ENCODE peak calls at places on chromosomes 7 and 10, in four cellular contexts. One of them, this sample, is unnamed.
A peak's percentile ranks its signal among the peaks of the same experiment; 100 is the strongest.

GRCh38 chr7:22896917-22897316 is 74.3 kb upstream of the TOMM7 start:
- DNase-seq in K562: no peak
- DNase-seq in H1: no peak
- DNase-seq in SK-N-SH: no peak
- DNase-seq in this sample: peak; percentile 20

GRCh38 chr7:112665709-112666108 is 124.5 kb downstream of the TMEM168 start:
- DNase-seq in K562: no peak
- DNase-seq in H1: no peak
- DNase-seq in SK-N-SH: peak; percentile 17
- DNase-seq in this sample: peak; percentile 25

GRCh38 chr10:51215956-51216834 is 141.9 kb downstream of the PRKG1 start:
- DNase-seq in K562: no peak
- DNase-seq in H1: no peak
- DNase-seq in SK-N-SH: no peak
- DNase-seq in this sample: no peak

GRCh38 chr7:84904561-84904960 is 282.3 kb downstream of the SEMA3D start:
- DNase-seq in K562: no peak
- DNase-seq in H1: no peak
- DNase-seq in SK-N-SH: no peak
- DNase-seq in this sample: no peak

GRCh38 chr10:78605800-78606350 is 462.9 kb upstream of the ZMIZ1 start:
- DNase-seq in K562: no peak
- DNase-seq in H1: no peak
- DNase-seq in SK-N-SH: no peak
- DNase-seq in this sample: no peak

GRCh38 chr7:23600251-23600650 is 3.1 kb downstream of the CCDC126 start:
- DNase-seq in K562: no peak
- DNase-seq in H1: no peak
- DNase-seq in SK-N-SH: no peak
- DNase-seq in this sample: no peak

GRCh38 chr7:45086348-45087065 is 2.3 kb downstream of the NACAD start:
- DNase-seq in K562: no peak
- DNase-seq in H1: no peak
- DNase-seq in SK-N-SH: no peak
- DNase-seq in this sample: no peak

GRCh38 chr10:8532647-8533046 is 478.2 kb downstream of the GATA3 start:
- DNase-seq in K562: no peak
- DNase-seq in H1: no peak
- DNase-seq in SK-N-SH: no peak
- DNase-seq in this sample: no peak

GRCh38 chr7:72453436-72453835 is 41.3 kb upstream of the CALN1 start:
- DNase-seq in K562: no peak
- DNase-seq in H1: no peak
- DNase-seq in SK-N-SH: no peak
- DNase-seq in this sample: no peak

GRCh38 chr7:29835718-29836117 is 29.4 kb downstream of the WIPF3 start:
- DNase-seq in K562: no peak
- DNase-seq in H1: no peak
- DNase-seq in SK-N-SH: no peak
- DNase-seq in this sample: no peak

GRCh38 chr10:80454526-80455460 is 683 bp downstream of the TSPAN14 start:
- DNase-seq in K562: peak; percentile 59
- DNase-seq in H1: no peak
- DNase-seq in SK-N-SH: peak; percentile 79
- DNase-seq in this sample: peak; percentile 48

GRCh38 chr7:67713651-67714050 is 717.0 kb downstream of the TYW1 start:
- DNase-seq in K562: no peak
- DNase-seq in H1: no peak
- DNase-seq in SK-N-SH: no peak
- DNase-seq in this sample: no peak

GRCh38 chr7:110827287-110827855 is 263.6 kb upstream of the LRRN3 start:
- DNase-seq in K562: no peak
- DNase-seq in H1: no peak
- DNase-seq in SK-N-SH: no peak
- DNase-seq in this sample: no peak

DNA sequence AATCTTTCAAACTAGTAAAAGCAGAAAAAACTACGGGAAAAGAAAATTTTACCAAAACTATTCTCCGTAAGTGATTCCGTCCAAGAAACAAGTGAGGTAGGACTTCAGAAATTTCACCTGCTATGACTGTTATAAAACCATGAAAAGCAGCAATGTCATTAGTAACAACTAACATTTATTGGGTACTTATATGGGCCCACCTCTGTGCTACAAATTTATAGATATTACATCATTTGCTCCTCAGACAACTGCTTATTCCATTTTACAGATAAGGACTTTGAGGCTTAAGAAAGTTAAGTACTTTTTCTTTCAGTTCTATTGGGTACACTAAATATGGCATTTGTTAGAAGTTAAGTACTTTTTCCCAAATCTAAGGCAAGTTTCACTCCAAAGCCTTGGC is 36.3 kb downstream of the HACD1 start:
- DNase-seq in K562: no peak
- DNase-seq in H1: no peak
- DNase-seq in SK-N-SH: no peak
- DNase-seq in this sample: no peak
- TF ChIP-seq TEAD4 in K562: no peak
- TF ChIP-seq TEAD4 in H1: no peak
- TF ChIP-seq TEAD4 in SK-N-SH: no peak
- TF ChIP-seq TEAD4 in this sample: no peak

DNA sequence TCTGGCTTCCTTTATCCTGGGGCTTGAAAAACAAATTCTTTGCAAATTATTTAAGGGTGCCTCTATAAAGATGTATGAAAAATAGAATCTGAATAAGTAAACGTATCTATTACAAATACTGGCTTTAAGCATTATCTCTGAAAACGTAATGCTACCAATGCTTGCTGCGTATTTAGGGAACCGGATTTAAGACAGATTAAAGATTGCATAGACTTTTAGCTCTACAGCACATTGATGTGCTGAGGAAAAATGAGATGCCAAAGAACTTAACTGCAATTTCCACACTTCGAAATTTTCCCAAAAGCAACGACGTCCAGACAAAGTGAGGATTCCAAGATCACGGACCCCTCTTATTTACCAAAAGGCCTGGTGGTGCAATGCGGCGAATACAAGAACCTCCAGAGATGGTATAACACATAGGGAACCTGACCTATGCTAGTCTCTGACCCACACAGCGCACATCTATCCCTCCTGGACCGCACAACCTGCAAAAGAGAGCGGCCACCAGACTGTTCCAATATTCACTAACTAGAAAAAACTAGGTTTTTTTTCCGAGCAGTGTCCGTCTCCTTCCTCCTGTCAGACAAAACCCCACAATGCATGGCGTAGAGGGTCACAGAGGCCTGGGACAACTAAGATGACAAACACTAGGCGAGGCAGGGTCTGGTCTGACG is 34.3 kb upstream of the PHF14 start:
- DNase-seq in K562: peak; percentile 32
- DNase-seq in H1: no peak
- DNase-seq in SK-N-SH: no peak
- DNase-seq in this sample: no peak
- TF ChIP-seq TEAD4 in K562: no peak
- TF ChIP-seq TEAD4 in H1: no peak
- TF ChIP-seq TEAD4 in SK-N-SH: no peak
- TF ChIP-seq TEAD4 in this sample: no peak

GRCh38 chr7:3879337-3880054 is 578.4 kb downstream of the SDK1 start:
- DNase-seq in K562: no peak
- DNase-seq in H1: no peak
- DNase-seq in SK-N-SH: peak; percentile 69
- DNase-seq in this sample: no peak
- TF ChIP-seq TEAD4 in K562: peak; percentile 81
- TF ChIP-seq TEAD4 in H1: no peak
- TF ChIP-seq TEAD4 in SK-N-SH: no peak
- TF ChIP-seq TEAD4 in this sample: no peak

GRCh38 chr7:1819258-1819841 is 149.3 kb downstream of the ELFN1 start:
- DNase-seq in K562: no peak
- DNase-seq in H1: no peak
- DNase-seq in SK-N-SH: no peak
- DNase-seq in this sample: no peak
- TF ChIP-seq TEAD4 in K562: no peak
- TF ChIP-seq TEAD4 in H1: no peak
- TF ChIP-seq TEAD4 in SK-N-SH: no peak
- TF ChIP-seq TEAD4 in this sample: no peak

DNA sequence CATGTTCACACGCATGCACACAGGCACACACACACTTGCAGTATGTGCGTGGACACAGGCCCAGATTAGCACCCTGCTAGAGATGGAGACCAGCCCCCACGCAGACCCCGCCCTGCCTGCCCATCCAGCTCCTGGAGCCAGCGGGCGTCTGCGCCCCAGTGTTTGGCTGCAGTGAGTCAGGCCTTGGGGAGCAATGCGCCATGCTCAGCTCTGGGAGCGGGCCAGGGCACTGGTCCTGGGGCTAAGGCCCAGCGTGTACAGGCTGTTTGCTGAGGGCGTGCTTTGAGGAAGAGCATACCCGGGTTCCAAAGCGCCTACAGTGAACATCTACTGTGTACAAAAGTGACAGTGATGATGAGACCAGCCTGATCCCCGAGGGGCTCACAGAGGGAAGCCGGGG is 16.0 kb upstream of the ELFN1 start:
- DNase-seq in K562: no peak
- DNase-seq in H1: no peak
- DNase-seq in SK-N-SH: no peak
- DNase-seq in this sample: peak; percentile 8
- TF ChIP-seq TEAD4 in K562: no peak
- TF ChIP-seq TEAD4 in H1: no peak
- TF ChIP-seq TEAD4 in SK-N-SH: no peak
- TF ChIP-seq TEAD4 in this sample: no peak

GRCh38 chr7:75024922-75025321 is 48.7 kb downstream of the RCC1L start:
- DNase-seq in K562: no peak
- DNase-seq in H1: no peak
- DNase-seq in SK-N-SH: no peak
- DNase-seq in this sample: no peak
- TF ChIP-seq TEAD4 in K562: no peak
- TF ChIP-seq TEAD4 in H1: no peak
- TF ChIP-seq TEAD4 in SK-N-SH: no peak
- TF ChIP-seq TEAD4 in this sample: no peak

DNA sequence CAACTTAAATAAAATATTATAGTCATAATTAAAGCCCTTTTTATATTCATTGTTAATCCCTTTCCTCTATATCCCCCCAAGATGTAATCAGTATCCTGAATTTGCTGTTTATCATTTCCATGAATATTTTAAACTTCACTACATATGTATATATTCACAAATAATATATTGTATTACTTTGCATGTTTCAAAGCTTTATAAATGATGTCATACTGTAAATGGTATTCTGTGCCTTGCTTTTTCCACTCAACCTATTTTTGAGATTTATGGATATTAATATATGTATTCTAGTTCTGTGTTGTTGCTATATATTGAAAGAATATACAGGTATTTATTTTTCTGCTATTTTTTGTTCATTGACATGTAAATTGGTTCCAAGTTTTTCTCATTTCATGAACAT is 173.1 kb downstream of the CCDC71L start:
- DNase-seq in K562: no peak
- DNase-seq in H1: no peak
- DNase-seq in SK-N-SH: no peak
- DNase-seq in this sample: no peak
- TF ChIP-seq TEAD4 in K562: no peak
- TF ChIP-seq TEAD4 in H1: no peak
- TF ChIP-seq TEAD4 in SK-N-SH: no peak
- TF ChIP-seq TEAD4 in this sample: no peak

GRCh38 chr7:7970620-7971307 is 2.2 kb downstream of the GLCCI1 start:
- DNase-seq in K562: peak; percentile 16
- DNase-seq in H1: no peak
- DNase-seq in SK-N-SH: peak; percentile 46
- DNase-seq in this sample: no peak

GRCh38 chr7:7972927-7973594 is 4.5 kb downstream of the GLCCI1 start:
- DNase-seq in K562: no peak
- DNase-seq in H1: no peak
- DNase-seq in SK-N-SH: no peak
- DNase-seq in this sample: no peak

GRCh38 chr7:7971308-7972040 is 2.9 kb downstream of the GLCCI1 start:
- DNase-seq in K562: no peak
- DNase-seq in H1: no peak
- DNase-seq in SK-N-SH: no peak
- DNase-seq in this sample: no peak

GRCh38 chr7:7970113-7970619 is 1.6 kb downstream of the GLCCI1 start:
- DNase-seq in K562: no peak
- DNase-seq in H1: no peak
- DNase-seq in SK-N-SH: peak; percentile 55
- DNase-seq in this sample: no peak

GRCh38 chr7:7972128-7972527 is 3.5 kb downstream of the GLCCI1 start:
- DNase-seq in K562: no peak
- DNase-seq in H1: no peak
- DNase-seq in SK-N-SH: peak; percentile 22
- DNase-seq in this sample: no peak
- TF ChIP-seq TEAD4 in K562: no peak
- TF ChIP-seq TEAD4 in H1: no peak
- TF ChIP-seq TEAD4 in SK-N-SH: no peak
- TF ChIP-seq TEAD4 in this sample: no peak

DNA sequence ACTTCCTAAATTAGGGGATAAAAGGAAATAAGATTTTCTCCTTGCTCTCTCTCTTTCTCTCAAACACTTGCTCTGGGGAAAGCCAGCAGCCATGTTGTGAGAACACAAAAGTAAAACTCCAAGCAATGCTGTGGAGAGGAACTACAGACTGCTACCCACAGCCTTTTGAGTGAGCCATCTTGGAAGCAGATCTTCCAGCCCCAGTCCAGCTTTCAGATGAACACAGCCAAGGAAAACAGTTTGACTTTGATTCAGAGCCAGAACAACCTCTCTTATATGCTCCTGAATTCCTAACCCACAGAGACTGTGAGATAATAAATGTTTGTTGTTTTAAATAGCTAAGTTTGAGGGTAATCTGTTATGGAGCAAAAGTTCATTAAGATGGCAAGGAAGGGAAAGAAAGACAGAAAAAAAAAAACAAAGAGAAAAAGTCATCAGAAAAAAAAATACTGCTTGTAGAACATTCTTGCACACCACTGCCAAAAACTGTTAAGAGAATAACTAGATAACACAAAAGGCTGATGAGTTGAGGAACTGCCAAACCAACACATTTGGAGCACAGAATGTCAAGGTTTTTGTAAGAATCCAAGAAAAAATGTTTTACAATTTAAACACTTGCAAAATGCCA is 20.9 kb upstream of the PRKAR2B start:
- DNase-seq in K562: no peak
- DNase-seq in H1: no peak
- DNase-seq in SK-N-SH: no peak
- DNase-seq in this sample: no peak
- TF ChIP-seq TEAD4 in K562: peak; percentile 6
- TF ChIP-seq TEAD4 in H1: no peak
- TF ChIP-seq TEAD4 in SK-N-SH: no peak
- TF ChIP-seq TEAD4 in this sample: no peak

This sample was measured in WTC11.